ENCODE peak calls at places on chromosomes 6 and 20, in six cellular contexts. A is IMR-90, M is Peyer's patch, Z is brain microvascular endothelial cell, N is astrocyte of the spinal cord, Q is right atrium auricular region. G is an unnamed sample.

GRCh38 chr20:7859371-7859802 is 80.9 kb downstream of the HAO1 start:
- DNase-seq in A (peak), M (no peak), Z (peak), N (peak), Q (no peak), G (peak)

GRCh38 chr6:25388776-25389175 is 109.6 kb downstream of the CARMIL1 start:
- DNase-seq in A (no peak), M (no peak), Z (no peak), N (no peak), Q (no peak), G (no peak)

GRCh38 chr6:25713802-25714201 is 40.7 kb upstream of the SLC17A4 start:
- DNase-seq in A (no peak), M (no peak), Z (no peak), N (no peak), Q (no peak), G (no peak)

GRCh38 chr6:83511901-83512681 is at the start of gene PRSS35:
- DNase-seq in A (peak), M (peak), Z (peak), N (peak), Q (peak), G (peak)

GRCh38 chr6:118748311-118749062 is 97.1 kb upstream of the CEP85L start:
- DNase-seq in A (peak), M (no peak), Z (no peak), N (peak), Q (no peak), G (peak)

GRCh38 chr20:22836211-22836610 is 198.9 kb upstream of the SSTR4 start:
- DNase-seq in A (no peak), M (no peak), Z (no peak), N (no peak), Q (no peak), G (peak)

GRCh38 chr6:106116125-106116524 is 30.0 kb downstream of the PRDM1 start:
- DNase-seq in A (peak), M (no peak), Z (no peak), N (peak), Q (no peak), G (peak)

GRCh38 chr6:38637756-38638155 is 2.0 kb downstream of the BTBD9 start:
- DNase-seq in A (no peak), M (no peak), Z (no peak), N (no peak), Q (no peak), G (no peak)

GRCh38 chr6:149856256-149856994 is 7.7 kb downstream of the LRP11 start:
- DNase-seq in A (no peak), M (no peak), Z (no peak), N (peak), Q (no peak), G (no peak)

GRCh38 chr20:60228255-60228654 is 270.0 kb downstream of the CDH26 start:
- DNase-seq in A (no peak), M (no peak), Z (no peak), N (no peak), Q (peak), G (no peak)

GRCh38 chr6:14921170-14921569 is 324.7 kb upstream of the JARID2 start:
- DNase-seq in A (peak), M (no peak), Z (no peak), N (no peak), Q (peak), G (no peak)

GRCh38 chr6:83708546-83708969 is 343 bp downstream of the SNAP91 start:
- DNase-seq in A (no peak), M (no peak), Z (no peak), N (peak), Q (no peak), G (no peak)

GRCh38 chr6:34602318-34603111 is 46.4 kb upstream of the SPDEF start:
- DNase-seq in A (peak), M (no peak), Z (peak), N (peak), Q (no peak), G (no peak)

GRCh38 chr6:112218563-112218962 is 35.8 kb downstream of the LAMA4 start:
- DNase-seq in A (no peak), M (no peak), Z (no peak), N (peak), Q (peak), G (no peak)

GRCh38 chr6:163442336-163442735 is 27.8 kb downstream of the QKI start:
- DNase-seq in A (no peak), M (no peak), Z (no peak), N (no peak), Q (no peak), G (no peak)

GRCh38 chr6:131275273-131275672 is 140.0 kb downstream of the AKAP7 start:
- DNase-seq in A (no peak), M (no peak), Z (no peak), N (no peak), Q (no peak), G (no peak)

GRCh38 chr6:49523901-49524300 is 24.2 kb downstream of the GLYATL3 start:
- DNase-seq in A (no peak), M (no peak), Z (no peak), N (no peak), Q (no peak), G (no peak)

GRCh38 chr6:22880686-22881433 is 311.5 kb downstream of the HDGFL1 start:
- DNase-seq in A (peak), M (no peak), Z (peak), N (peak), Q (no peak), G (peak)

GRCh38 chr6:41051873-41052272 is 1.1 kb upstream of the APOBEC2 start:
- DNase-seq in A (no peak), M (no peak), Z (no peak), N (no peak), Q (no peak), G (no peak)

GRCh38 chr6:41053056-41053455 is at the start of gene APOBEC2:
- DNase-seq in A (no peak), M (no peak), Z (no peak), N (no peak), Q (peak), G (no peak)

GRCh38 chr6:41056768-41057490 is 3.9 kb downstream of the APOBEC2 start:
- DNase-seq in A (no peak), M (peak), Z (no peak), N (no peak), Q (peak), G (no peak)

GRCh38 chr6:41058783-41059181 is 5.8 kb downstream of the APOBEC2 start:
- DNase-seq in A (no peak), M (no peak), Z (no peak), N (no peak), Q (no peak), G (no peak)

DNA sequence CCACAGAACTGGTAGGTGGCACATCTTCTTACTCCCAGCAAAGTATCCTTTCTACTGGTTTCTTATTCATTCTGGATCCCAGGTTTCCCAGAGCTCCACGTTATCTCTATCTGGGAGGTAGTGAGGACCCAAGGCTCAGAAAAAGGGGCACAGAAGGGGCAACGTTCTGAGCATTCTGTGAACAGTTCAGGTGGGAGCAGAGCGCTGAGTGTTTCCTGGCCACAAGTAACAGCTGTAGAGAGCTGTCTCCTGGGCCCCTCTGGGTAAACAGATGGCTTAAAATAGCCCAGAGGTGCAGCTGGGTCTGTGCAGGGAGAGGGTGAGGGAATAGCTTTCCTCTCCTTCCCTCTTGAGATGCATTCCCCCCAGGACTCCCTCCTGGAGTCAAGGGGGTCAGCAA is 2.1 kb downstream of the APOBEC2 start:
- DNase-seq in A (peak), M (no peak), Z (no peak), N (no peak), Q (peak), G (no peak)
- H3K4me3 ChIP-seq in A (no peak), M (no peak), Z (no peak), N (no peak), Q (peak), G (no peak)

GRCh38 chr20:49674383-49675352 is 39.0 kb downstream of the B4GALT5 start:
- DNase-seq in A (peak), M (no peak), Z (no peak), N (peak), Q (no peak), G (peak)

GRCh38 chr20:49669601-49670189 is 44.0 kb downstream of the B4GALT5 start:
- DNase-seq in A (no peak), M (no peak), Z (no peak), N (no peak), Q (no peak), G (peak)

GRCh38 chr20:49672109-49672681 is 41.5 kb downstream of the B4GALT5 start:
- DNase-seq in A (no peak), M (no peak), Z (no peak), N (no peak), Q (no peak), G (no peak)

GRCh38 chr20:49668181-49668877 is 45.3 kb downstream of the B4GALT5 start:
- DNase-seq in A (no peak), M (peak), Z (no peak), N (no peak), Q (no peak), G (no peak)

GRCh38 chr20:49671429-49671828 is 42.2 kb downstream of the B4GALT5 start:
- DNase-seq in A (no peak), M (no peak), Z (no peak), N (no peak), Q (no peak), G (no peak)
- TF ChIP-seq CTCF in A (no peak), M (no peak), Z (no peak), N (no peak), Q (no peak), G (no peak)

DNA sequence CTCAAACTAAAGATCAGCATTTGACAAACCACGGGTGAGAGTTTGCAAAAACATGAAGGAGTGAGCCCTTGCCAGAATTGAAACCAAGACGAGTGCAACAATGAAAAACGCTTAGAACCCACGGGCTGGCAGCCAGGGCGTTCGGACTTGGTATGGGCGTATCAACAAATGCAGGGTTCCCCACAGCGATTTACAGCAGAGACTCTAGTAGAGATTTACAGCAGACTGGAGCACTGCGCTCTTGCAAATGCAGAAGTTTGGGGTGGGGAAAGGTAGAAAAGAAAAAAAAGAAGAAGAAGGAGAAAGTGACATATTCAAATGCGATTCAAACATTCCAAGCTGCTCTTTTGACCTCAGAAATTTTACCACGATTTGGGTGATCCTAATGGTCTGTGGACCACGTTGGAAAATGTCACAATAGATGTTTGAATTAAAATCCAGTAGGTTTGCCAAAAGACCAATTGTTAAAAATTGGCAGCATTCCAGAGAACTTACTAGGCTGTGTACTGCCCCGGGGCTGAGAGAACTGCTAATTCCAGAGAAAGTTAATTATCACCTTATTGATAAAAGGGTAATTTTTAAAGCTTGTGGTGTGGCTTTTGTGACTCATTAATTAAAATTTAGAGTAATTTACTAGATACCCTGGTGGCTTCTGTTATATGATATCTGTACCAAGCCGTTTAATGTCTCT is 3.4 kb downstream of the SCML4 start:
- DNase-seq in A (no peak), M (no peak), Z (no peak), N (peak), Q (no peak), G (peak)
- H3K4me3 ChIP-seq in A (peak), M (peak), Z (peak), N (peak), Q (no peak), G (peak)

GRCh38 chr20:50417484-50418235 is 92.5 kb upstream of the PTPN1 start:
- DNase-seq in A (no peak), M (no peak), Z (no peak), N (no peak), Q (no peak), G (no peak)

GRCh38 chr20:50415031-50415515 is 95.1 kb upstream of the PTPN1 start:
- DNase-seq in A (no peak), M (no peak), Z (no peak), N (no peak), Q (no peak), G (no peak)

GRCh38 chr20:50416269-50416863 is 93.8 kb upstream of the PTPN1 start:
- DNase-seq in A (no peak), M (no peak), Z (no peak), N (no peak), Q (no peak), G (no peak)

GRCh38 chr20:50415516-50416268 is 94.5 kb upstream of the PTPN1 start:
- DNase-seq in A (peak), M (peak), Z (peak), N (peak), Q (peak), G (peak)

GRCh38 chr20:50416930-50417329 is 93.3 kb upstream of the PTPN1 start:
- DNase-seq in A (no peak), M (no peak), Z (no peak), N (no peak), Q (no peak), G (no peak)
- TF ChIP-seq CTCF in A (no peak), M (no peak), Z (no peak), N (no peak), Q (no peak), G (no peak)

DNA sequence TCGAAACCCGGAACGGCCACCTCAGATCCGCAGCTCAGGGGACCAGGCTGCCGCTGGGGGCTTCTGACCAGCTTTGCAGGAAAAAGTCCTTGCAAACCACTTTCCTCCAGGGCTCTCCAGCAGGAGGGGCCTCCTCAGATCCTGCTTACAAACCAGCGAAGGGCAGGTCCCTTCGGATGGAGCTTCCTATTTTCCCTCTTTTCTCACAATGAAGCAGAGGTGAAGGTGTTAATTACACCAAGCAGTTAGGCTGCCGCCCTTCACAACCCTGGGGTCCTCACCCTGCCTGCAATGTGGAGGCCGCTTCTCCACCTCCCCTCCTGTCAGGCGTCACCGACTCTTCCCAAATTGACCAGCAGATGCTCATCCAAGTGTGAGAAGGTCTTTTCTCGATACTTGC is 5.7 kb downstream of the ARHGAP40 start:
- DNase-seq in A (no peak), M (no peak), Z (no peak), N (no peak), Q (no peak), G (no peak)
- H3K4me3 ChIP-seq in A (no peak), M (no peak), Z (no peak), N (no peak), Q (no peak), G (no peak)

DNA sequence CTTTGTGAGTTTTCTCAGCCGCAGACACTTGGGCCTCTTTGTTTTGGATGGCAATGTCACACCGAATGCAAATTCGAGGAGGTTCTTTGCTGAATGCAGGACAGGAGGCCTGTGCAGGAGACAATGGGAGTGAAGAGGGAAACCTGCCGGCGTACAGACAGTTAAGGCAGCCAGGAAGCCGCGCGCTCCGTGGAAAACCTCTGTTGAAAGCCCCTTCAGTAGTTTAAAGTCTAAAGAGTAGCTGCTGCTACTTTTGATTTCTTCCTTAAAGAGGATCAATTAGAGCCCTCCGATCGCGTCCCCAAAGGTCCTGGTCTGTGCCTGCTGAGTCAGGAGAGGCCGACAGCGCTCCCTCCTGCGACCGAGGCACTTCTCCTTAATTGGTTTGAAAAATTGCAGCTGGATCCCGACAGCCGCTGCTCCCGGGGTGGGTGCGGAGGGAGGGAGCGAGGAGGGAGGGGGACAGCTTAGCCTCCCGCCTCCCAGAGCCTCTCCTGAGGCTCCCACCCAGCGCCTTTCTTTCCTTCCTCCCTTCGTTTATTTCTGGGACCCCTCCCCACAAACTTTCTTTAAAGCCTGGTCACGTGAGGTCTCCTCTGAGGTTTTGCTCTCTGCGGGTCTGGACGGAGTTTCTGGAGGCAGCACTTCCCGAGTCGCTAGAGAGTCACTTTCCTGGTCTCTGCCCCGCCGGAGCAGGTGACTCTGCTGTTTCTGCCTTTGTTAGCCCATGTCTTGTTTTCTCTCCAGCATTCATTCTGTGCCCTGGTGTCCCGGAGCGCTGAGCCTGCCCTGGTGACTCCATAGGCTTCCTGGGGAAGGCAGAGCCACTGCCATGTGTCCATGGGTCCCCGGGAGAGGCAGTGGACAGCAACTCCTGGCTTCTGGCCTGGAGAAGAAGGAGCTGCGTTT is 22.3 kb upstream of the RPP40 start:
- DNase-seq in A (peak), M (no peak), Z (peak), N (peak), Q (peak), G (peak)
- TF ChIP-seq CTCF in A (no peak), M (no peak), Z (peak), N (peak), Q (no peak), G (peak)

DNA sequence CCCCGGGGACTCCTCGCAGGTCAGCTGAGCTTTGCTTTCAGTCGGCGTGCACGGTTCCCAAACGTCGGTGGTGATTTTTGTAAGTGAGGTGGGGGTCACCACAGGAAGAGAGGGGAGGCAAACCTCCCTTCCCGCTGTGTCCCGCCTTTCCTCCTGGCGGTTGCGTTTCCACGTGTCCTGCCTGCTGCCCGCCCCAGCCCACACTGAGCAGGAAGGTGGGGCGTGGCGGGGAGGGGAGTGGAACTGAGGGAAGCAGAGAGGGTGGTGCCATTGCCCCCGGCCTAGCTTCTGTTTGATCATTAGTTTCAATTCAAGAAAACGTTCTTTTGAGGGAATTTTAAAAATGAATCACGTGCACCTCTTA is 30.1 kb upstream of the AFDN start:
- DNase-seq in A (no peak), M (peak), Z (no peak), N (no peak), Q (no peak), G (no peak)
- H3K4me3 ChIP-seq in A (no peak), M (no peak), Z (peak), N (no peak), Q (peak), G (no peak)

DNA sequence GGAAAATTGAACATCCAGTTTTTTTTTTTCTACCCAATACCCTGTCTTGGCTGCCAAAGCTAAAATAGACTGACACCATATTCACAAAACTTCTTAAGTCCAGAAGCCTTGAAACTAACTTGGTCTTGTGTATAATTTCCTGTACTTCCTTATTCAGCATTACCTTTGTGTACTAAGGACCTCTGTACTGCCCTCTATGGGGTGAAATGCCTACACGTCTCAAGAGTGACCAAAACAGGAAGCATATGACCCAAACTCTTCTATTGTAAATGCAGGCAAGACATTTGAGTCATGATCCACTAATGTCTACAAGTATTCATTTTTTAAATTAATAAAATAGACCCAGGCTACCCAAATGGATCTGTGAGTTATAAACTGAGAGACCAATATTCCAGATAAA is 50.4 kb downstream of the HMGCLL1 start:
- DNase-seq in A (peak), M (no peak), Z (peak), N (peak), Q (no peak), G (peak)
- TF ChIP-seq CTCF in A (peak), M (no peak), Z (peak), N (peak), Q (no peak), G (peak)

GRCh38 chr6:141321486-141322347 is 811.0 kb upstream of the GJE1 start:
- DNase-seq in A (peak), M (no peak), Z (peak), N (peak), Q (no peak), G (peak)

GRCh38 chr6:141326925-141327324 is 805.8 kb upstream of the GJE1 start:
- DNase-seq in A (no peak), M (no peak), Z (no peak), N (no peak), Q (no peak), G (no peak)

GRCh38 chr6:141326426-141326825 is 806.3 kb upstream of the GJE1 start:
- DNase-seq in A (peak), M (no peak), Z (peak), N (peak), Q (peak), G (peak)
- H3K4me3 ChIP-seq in A (peak), M (no peak), Z (peak), N (peak), Q (peak), G (peak)

G was measured in AG10803.